ENCODE peak calls at places on chromosomes 4 and X, in four cellular contexts. One of them, this sample, is unnamed.

GRCh38 chr4:40369437-40370278 is 34.5 kb downstream of the CHRNA9 start:
- DNase-seq in HTR-8/SVneo: no peak
- DNase-seq in HuH-7: peak; percentile 38
- DNase-seq in AG10803: no peak
- DNase-seq in this sample: peak; percentile 8

GRCh38 chr4:123954220-123954619 is 557.6 kb downstream of the SPRY1 start:
- DNase-seq in HTR-8/SVneo: no peak
- DNase-seq in HuH-7: no peak
- DNase-seq in AG10803: no peak
- DNase-seq in this sample: no peak

GRCh38 chrX:114058988-114059418 is 524.9 kb upstream of the HTR2C start:
- DNase-seq in HTR-8/SVneo: no peak
- DNase-seq in HuH-7: no peak
- DNase-seq in AG10803: no peak
- DNase-seq in this sample: no peak

GRCh38 chr4:148441624-148441985 is 609 bp downstream of the NR3C2 start:
- DNase-seq in HTR-8/SVneo: no peak
- DNase-seq in HuH-7: no peak
- DNase-seq in AG10803: no peak
- DNase-seq in this sample: no peak

GRCh38 chrX:113133316-113133715 is 292.7 kb upstream of the AMOT start:
- DNase-seq in HTR-8/SVneo: no peak
- DNase-seq in HuH-7: no peak
- DNase-seq in AG10803: no peak
- DNase-seq in this sample: no peak

GRCh38 chr4:176273741-176274140 is 4.7 kb upstream of the ASB5 start:
- DNase-seq in HTR-8/SVneo: no peak
- DNase-seq in HuH-7: no peak
- DNase-seq in AG10803: peak; percentile 42
- DNase-seq in this sample: no peak

GRCh38 chr4:121421594-121421993 is 40.8 kb upstream of the QRFPR start:
- DNase-seq in HTR-8/SVneo: no peak
- DNase-seq in HuH-7: no peak
- DNase-seq in AG10803: no peak
- DNase-seq in this sample: no peak

GRCh38 chr4:183971938-183972490 is 66.9 kb downstream of the STOX2 start:
- DNase-seq in HTR-8/SVneo: no peak
- DNase-seq in HuH-7: no peak
- DNase-seq in AG10803: no peak
- DNase-seq in this sample: peak; percentile 4

GRCh38 chr4:79015406-79015805 is 76.2 kb upstream of the PAQR3 start:
- DNase-seq in HTR-8/SVneo: no peak
- DNase-seq in HuH-7: no peak
- DNase-seq in AG10803: no peak
- DNase-seq in this sample: no peak

GRCh38 chr4:88244821-88245579 is 39.4 kb downstream of the PPM1K start:
- DNase-seq in HTR-8/SVneo: no peak
- DNase-seq in HuH-7: no peak
- DNase-seq in AG10803: no peak
- DNase-seq in this sample: no peak

GRCh38 chrX:125203737-125204578 is 115.7 kb upstream of the TEX13C start:
- DNase-seq in HTR-8/SVneo: no peak
- DNase-seq in HuH-7: no peak
- DNase-seq in AG10803: peak; percentile 0
- DNase-seq in this sample: no peak

GRCh38 chr4:8526363-8526855 is 53.8 kb upstream of the GPR78 start:
- DNase-seq in HTR-8/SVneo: no peak
- DNase-seq in HuH-7: no peak
- DNase-seq in AG10803: no peak
- DNase-seq in this sample: no peak

GRCh38 chr4:113604955-113605354 is 156.6 kb downstream of the CAMK2D start:
- DNase-seq in HTR-8/SVneo: no peak
- DNase-seq in HuH-7: no peak
- DNase-seq in AG10803: no peak
- DNase-seq in this sample: no peak

GRCh38 chr4:156999175-156999517 is 27.5 kb upstream of the PDGFC start:
- DNase-seq in HTR-8/SVneo: peak; percentile 76
- DNase-seq in HuH-7: peak; percentile 24
- DNase-seq in AG10803: peak; percentile 99
- DNase-seq in this sample: peak; percentile 85

GRCh38 chr4:131388277-131388676 is 1760.8 kb upstream of the PCDH10 start:
- DNase-seq in HTR-8/SVneo: no peak
- DNase-seq in HuH-7: no peak
- DNase-seq in AG10803: no peak
- DNase-seq in this sample: no peak

GRCh38 chr4:128424524-128425195 is 137.0 kb upstream of the PGRMC2 start:
- DNase-seq in HTR-8/SVneo: no peak
- DNase-seq in HuH-7: no peak
- DNase-seq in AG10803: peak; percentile 73
- DNase-seq in this sample: no peak

GRCh38 chr4:13399257-13399656 is 84.9 kb downstream of the RAB28 start:
- DNase-seq in HTR-8/SVneo: no peak
- DNase-seq in HuH-7: no peak
- DNase-seq in AG10803: peak; percentile 6
- DNase-seq in this sample: no peak

GRCh38 chr4:1377606-1378261 is 28.5 kb downstream of the NKX1-1 start:
- DNase-seq in HTR-8/SVneo: no peak
- DNase-seq in HuH-7: no peak
- DNase-seq in AG10803: no peak
- DNase-seq in this sample: no peak

GRCh38 chr4:144562019-144562740 is 83.8 kb upstream of the HHIP start:
- DNase-seq in HTR-8/SVneo: no peak
- DNase-seq in HuH-7: no peak
- DNase-seq in AG10803: no peak
- DNase-seq in this sample: no peak

GRCh38 chr4:140626982-140627381 is 58.2 kb upstream of the UCP1 start:
- DNase-seq in HTR-8/SVneo: no peak
- DNase-seq in HuH-7: no peak
- DNase-seq in AG10803: no peak
- DNase-seq in this sample: no peak

GRCh38 chr4:13654158-13654797 is 26.8 kb upstream of the BOD1L1 start:
- DNase-seq in HTR-8/SVneo: peak; percentile 64
- DNase-seq in HuH-7: peak; percentile 71
- DNase-seq in AG10803: peak; percentile 50
- DNase-seq in this sample: peak; percentile 82

GRCh38 chr4:127698789-127699200 is 31.4 kb upstream of the SLC25A31 start:
- DNase-seq in HTR-8/SVneo: peak; percentile 65
- DNase-seq in HuH-7: no peak
- DNase-seq in AG10803: peak; percentile 54
- DNase-seq in this sample: peak; percentile 99

GRCh38 chr4:107131295-107131694 is 95.2 kb upstream of the DKK2 start:
- DNase-seq in HTR-8/SVneo: no peak
- DNase-seq in HuH-7: no peak
- DNase-seq in AG10803: no peak
- DNase-seq in this sample: no peak

GRCh38 chrX:16187024-16187698 is 19.9 kb downstream of the MAGEB17 start:
- DNase-seq in HTR-8/SVneo: peak; percentile 13
- DNase-seq in HuH-7: no peak
- DNase-seq in AG10803: no peak
- DNase-seq in this sample: no peak

GRCh38 chr4:6295495-6295894 is 25.8 kb downstream of the WFS1 start:
- DNase-seq in HTR-8/SVneo: no peak
- DNase-seq in HuH-7: no peak
- DNase-seq in AG10803: no peak
- DNase-seq in this sample: no peak

GRCh38 chr4:76605099-76605563 is 170.1 kb downstream of the SHROOM3 start:
- DNase-seq in HTR-8/SVneo: no peak
- DNase-seq in HuH-7: no peak
- DNase-seq in AG10803: peak; percentile 92
- DNase-seq in this sample: no peak

GRCh38 chr4:25863906-25864418 is 1.2 kb upstream of the SEL1L3 start:
- DNase-seq in HTR-8/SVneo: no peak
- DNase-seq in HuH-7: no peak
- DNase-seq in AG10803: no peak
- DNase-seq in this sample: no peak

GRCh38 chr4:1347410-1347864 is 429 bp downstream of the UVSSA start:
- DNase-seq in HTR-8/SVneo: peak; percentile 53
- DNase-seq in HuH-7: peak; percentile 76
- DNase-seq in AG10803: peak; percentile 86
- DNase-seq in this sample: peak; percentile 72

GRCh38 chrX:110280954-110281353 is 36.9 kb downstream of the AMMECR1 start:
- DNase-seq in HTR-8/SVneo: no peak
- DNase-seq in HuH-7: no peak
- DNase-seq in AG10803: peak; percentile 85
- DNase-seq in this sample: no peak

GRCh38 chr4:139453041-139453370 is 915 bp upstream of the RAB33B start:
- DNase-seq in HTR-8/SVneo: peak; percentile 51
- DNase-seq in HuH-7: peak; percentile 79
- DNase-seq in AG10803: no peak
- DNase-seq in this sample: no peak

GRCh38 chr4:148004228-148004813 is 272.4 kb downstream of the ARHGAP10 start:
- DNase-seq in HTR-8/SVneo: no peak
- DNase-seq in HuH-7: no peak
- DNase-seq in AG10803: peak; percentile 50
- DNase-seq in this sample: no peak

This sample was measured in PC-9.